ENCODE peak calls at places on chromosomes 13 and 19, in four cellular contexts. One of them, this sample, is unnamed.

GRCh38 chr13:25384747-25385270 is 13.0 kb downstream of the ATP8A2 start:
- DNase-seq in neural progenitor cell: no peak
- DNase-seq in EH: no peak
- DNase-seq in NCI-H1417 treated with DMSO at 0.1 percent for 48 hours: no peak
- DNase-seq in this sample: no peak

GRCh38 chr13:31328549-31329229 is 128.9 kb downstream of the B3GLCT start:
- DNase-seq in neural progenitor cell: no peak
- DNase-seq in EH: no peak
- DNase-seq in NCI-H1417 treated with DMSO at 0.1 percent for 48 hours: no peak
- DNase-seq in this sample: no peak

GRCh38 chr19:27745978-27746542 is 1466.9 kb downstream of the UQCRFS1 start:
- DNase-seq in EH: no peak
- DNase-seq in NCI-H1417 treated with DMSO at 0.1 percent for 48 hours: no peak
- DNase-seq in neural progenitor cell: no peak
- DNase-seq in this sample: no peak

GRCh38 chr19:33690461-33691427 is 69.0 kb downstream of the CHST8 start:
- DNase-seq in NCI-H1417 treated with DMSO at 0.1 percent for 48 hours: no peak
- DNase-seq in EH: no peak
- DNase-seq in neural progenitor cell: no peak
- DNase-seq in this sample: no peak

GRCh38 chr13:21435710-21436151 is 23.4 kb downstream of the ZDHHC20 start:
- DNase-seq in EH: peak; percentile 87
- DNase-seq in neural progenitor cell: no peak
- DNase-seq in NCI-H1417 treated with DMSO at 0.1 percent for 48 hours: no peak
- DNase-seq in this sample: peak; percentile 55

GRCh38 chr19:46015961-46016425 is 6.9 kb downstream of the PGLYRP1 start:
- DNase-seq in NCI-H1417 treated with DMSO at 0.1 percent for 48 hours: no peak
- DNase-seq in EH: no peak
- DNase-seq in neural progenitor cell: peak; percentile 68
- DNase-seq in this sample: peak; percentile 19

GRCh38 chr13:57748096-57748495 is 116.6 kb downstream of the PCDH17 start:
- DNase-seq in EH: no peak
- DNase-seq in neural progenitor cell: no peak
- DNase-seq in NCI-H1417 treated with DMSO at 0.1 percent for 48 hours: no peak
- DNase-seq in this sample: no peak

GRCh38 chr13:36950920-36951319 is 30.9 kb upstream of the SMAD9 start:
- DNase-seq in EH: no peak
- DNase-seq in neural progenitor cell: no peak
- DNase-seq in NCI-H1417 treated with DMSO at 0.1 percent for 48 hours: no peak
- DNase-seq in this sample: no peak

GRCh38 chr19:34985249-34986022 is 14.7 kb upstream of the GRAMD1A start:
- DNase-seq in neural progenitor cell: peak; percentile 38
- DNase-seq in EH: peak; percentile 58
- DNase-seq in NCI-H1417 treated with DMSO at 0.1 percent for 48 hours: no peak
- DNase-seq in this sample: peak; percentile 65